ENCODE peak calls at places on chromosomes 6 and 20, in ten cellular contexts. One of them, this sample, is unnamed.

GRCh38 chr6:31332637-31333602 is 24.1 kb downstream of the HLA-B start:
- DNase-seq in A549: no peak
- DNase-seq in fibroblast of lung: no peak
- DNase-seq in IMR-90: no peak
- DNase-seq in A673: no peak
- DNase-seq in upper lobe of right lung: no peak
- DNase-seq in H9: no peak
- DNase-seq in tibial artery: no peak
- DNase-seq in uterus: no peak
- DNase-seq in lower lobe of right lung: no peak
- DNase-seq in this sample: peak; percentile 8

GRCh38 chr6:87903299-87903698 is 144.3 kb upstream of the SPACA1 start:
- DNase-seq in A549: no peak
- DNase-seq in H9: no peak
- DNase-seq in fibroblast of lung: no peak
- DNase-seq in A673: no peak
- DNase-seq in uterus: no peak
- DNase-seq in IMR-90: no peak
- DNase-seq in upper lobe of right lung: no peak
- DNase-seq in tibial artery: no peak
- DNase-seq in lower lobe of right lung: no peak
- DNase-seq in this sample: no peak

GRCh38 chr6:14635933-14636599 is 518.5 kb downstream of the CD83 start:
- DNase-seq in IMR-90: no peak
- DNase-seq in lower lobe of right lung: no peak
- DNase-seq in upper lobe of right lung: no peak
- DNase-seq in A673: no peak
- DNase-seq in H9: no peak
- DNase-seq in A549: no peak
- DNase-seq in uterus: no peak
- DNase-seq in fibroblast of lung: no peak
- DNase-seq in tibial artery: no peak
- DNase-seq in this sample: no peak

GRCh38 chr6:285030-285771 is 7.1 kb upstream of the DUSP22 start:
- DNase-seq in upper lobe of right lung: no peak
- DNase-seq in H9: no peak
- DNase-seq in A549: no peak
- DNase-seq in A673: no peak
- DNase-seq in lower lobe of right lung: no peak
- DNase-seq in fibroblast of lung: no peak
- DNase-seq in IMR-90: no peak
- DNase-seq in uterus: no peak
- DNase-seq in tibial artery: no peak
- DNase-seq in this sample: no peak

GRCh38 chr6:35343092-35343834 is 905 bp downstream of the PPARD start:
- DNase-seq in upper lobe of right lung: peak; percentile 79
- DNase-seq in A673: no peak
- DNase-seq in uterus: peak; percentile 45
- DNase-seq in fibroblast of lung: peak; percentile 38
- DNase-seq in IMR-90: peak; percentile 32
- DNase-seq in A549: no peak
- DNase-seq in lower lobe of right lung: peak; percentile 73
- DNase-seq in H9: no peak
- DNase-seq in tibial artery: peak; percentile 46
- DNase-seq in this sample: no peak

GRCh38 chr6:55047433-55048044 is 126.8 kb upstream of the HCRTR2 start:
- DNase-seq in H9: no peak
- DNase-seq in tibial artery: no peak
- DNase-seq in A549: no peak
- DNase-seq in lower lobe of right lung: no peak
- DNase-seq in A673: peak; percentile 61
- DNase-seq in upper lobe of right lung: no peak
- DNase-seq in uterus: no peak
- DNase-seq in fibroblast of lung: no peak
- DNase-seq in IMR-90: peak; percentile 4
- DNase-seq in this sample: no peak

GRCh38 chr6:32604434-32604877 is 14.8 kb upstream of the HLA-DRB1 start:
- DNase-seq in H9: no peak
- DNase-seq in fibroblast of lung: no peak
- DNase-seq in IMR-90: no peak
- DNase-seq in uterus: no peak
- DNase-seq in tibial artery: no peak
- DNase-seq in lower lobe of right lung: no peak
- DNase-seq in A673: no peak
- DNase-seq in upper lobe of right lung: no peak
- DNase-seq in A549: no peak
- DNase-seq in this sample: no peak

GRCh38 chr6:33935439-33936080 is 131.8 kb upstream of the MLN start:
- DNase-seq in tibial artery: no peak
- DNase-seq in fibroblast of lung: no peak
- DNase-seq in IMR-90: no peak
- DNase-seq in lower lobe of right lung: no peak
- DNase-seq in uterus: no peak
- DNase-seq in H9: peak; percentile 53
- DNase-seq in A549: no peak
- DNase-seq in upper lobe of right lung: no peak
- DNase-seq in A673: no peak
- DNase-seq in this sample: no peak

GRCh38 chr6:121310495-121310894 is 23.8 kb downstream of the TBC1D32 start:
- DNase-seq in upper lobe of right lung: no peak
- DNase-seq in lower lobe of right lung: no peak
- DNase-seq in A673: no peak
- DNase-seq in IMR-90: no peak
- DNase-seq in A549: no peak
- DNase-seq in H9: no peak
- DNase-seq in tibial artery: no peak
- DNase-seq in uterus: no peak
- DNase-seq in fibroblast of lung: no peak
- DNase-seq in this sample: no peak

GRCh38 chr6:121302882-121303281 is 31.4 kb downstream of the TBC1D32 start:
- DNase-seq in uterus: no peak
- DNase-seq in IMR-90: no peak
- DNase-seq in fibroblast of lung: no peak
- DNase-seq in lower lobe of right lung: no peak
- DNase-seq in tibial artery: no peak
- DNase-seq in H9: no peak
- DNase-seq in upper lobe of right lung: no peak
- DNase-seq in A549: no peak
- DNase-seq in A673: no peak
- DNase-seq in this sample: no peak

GRCh38 chr6:121309768-121310473 is 24.4 kb downstream of the TBC1D32 start:
- DNase-seq in tibial artery: no peak
- DNase-seq in uterus: no peak
- DNase-seq in A549: no peak
- DNase-seq in fibroblast of lung: peak; percentile 74
- DNase-seq in A673: no peak
- DNase-seq in lower lobe of right lung: no peak
- DNase-seq in upper lobe of right lung: no peak
- DNase-seq in H9: no peak
- DNase-seq in IMR-90: peak; percentile 82
- DNase-seq in this sample: no peak

DNA sequence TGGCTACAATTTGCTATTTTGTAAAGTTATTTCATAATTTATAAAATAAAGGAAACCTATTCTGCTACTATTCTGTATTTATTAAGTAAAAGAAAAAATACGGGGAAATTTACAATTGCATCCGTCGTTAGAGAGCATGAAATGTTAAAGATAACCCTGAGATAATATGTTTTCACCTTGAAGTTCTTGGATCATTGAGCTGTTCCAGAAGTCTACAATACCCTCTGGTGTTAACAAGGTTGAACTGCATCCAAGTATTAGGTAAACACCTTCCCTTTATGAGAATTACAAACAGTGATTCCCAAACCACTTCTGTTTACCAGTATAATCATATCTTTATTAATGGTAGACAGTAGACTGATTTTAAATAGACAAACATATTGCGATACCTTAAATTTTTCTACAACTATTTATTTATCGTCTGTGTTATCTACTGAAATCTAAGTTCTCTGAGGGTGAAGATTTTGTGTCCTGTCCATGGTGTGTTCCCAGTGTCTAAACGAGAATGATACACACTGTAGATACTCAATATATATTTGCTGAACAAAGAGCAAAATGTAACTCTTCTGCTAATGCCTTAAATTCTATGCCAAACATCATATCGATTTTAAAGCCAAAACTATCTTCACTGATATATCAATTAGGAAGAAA is 28.2 kb downstream of the TBC1D32 start:
- DNase-seq in A549: peak; percentile 2
- DNase-seq in tibial artery: no peak
- DNase-seq in H9: no peak
- DNase-seq in lower lobe of right lung: no peak
- DNase-seq in uterus: no peak
- DNase-seq in IMR-90: peak; percentile 25
- DNase-seq in fibroblast of lung: peak; percentile 45
- DNase-seq in A673: peak; percentile 53
- DNase-seq in upper lobe of right lung: no peak
- DNase-seq in this sample: no peak
- TF ChIP-seq CTCF in A549: peak; percentile 57
- TF ChIP-seq CTCF in tibial artery: no peak
- TF ChIP-seq CTCF in H9: peak; percentile 82
- TF ChIP-seq CTCF in lower lobe of right lung: peak; percentile 42
- TF ChIP-seq CTCF in uterus: peak; percentile 20
- TF ChIP-seq CTCF in IMR-90: peak; percentile 51
- TF ChIP-seq CTCF in fibroblast of lung: peak; percentile 46
- TF ChIP-seq CTCF in A673: peak; percentile 65
- TF ChIP-seq CTCF in upper lobe of right lung: peak; percentile 58
- TF ChIP-seq CTCF in this sample: peak; percentile 54

DNA sequence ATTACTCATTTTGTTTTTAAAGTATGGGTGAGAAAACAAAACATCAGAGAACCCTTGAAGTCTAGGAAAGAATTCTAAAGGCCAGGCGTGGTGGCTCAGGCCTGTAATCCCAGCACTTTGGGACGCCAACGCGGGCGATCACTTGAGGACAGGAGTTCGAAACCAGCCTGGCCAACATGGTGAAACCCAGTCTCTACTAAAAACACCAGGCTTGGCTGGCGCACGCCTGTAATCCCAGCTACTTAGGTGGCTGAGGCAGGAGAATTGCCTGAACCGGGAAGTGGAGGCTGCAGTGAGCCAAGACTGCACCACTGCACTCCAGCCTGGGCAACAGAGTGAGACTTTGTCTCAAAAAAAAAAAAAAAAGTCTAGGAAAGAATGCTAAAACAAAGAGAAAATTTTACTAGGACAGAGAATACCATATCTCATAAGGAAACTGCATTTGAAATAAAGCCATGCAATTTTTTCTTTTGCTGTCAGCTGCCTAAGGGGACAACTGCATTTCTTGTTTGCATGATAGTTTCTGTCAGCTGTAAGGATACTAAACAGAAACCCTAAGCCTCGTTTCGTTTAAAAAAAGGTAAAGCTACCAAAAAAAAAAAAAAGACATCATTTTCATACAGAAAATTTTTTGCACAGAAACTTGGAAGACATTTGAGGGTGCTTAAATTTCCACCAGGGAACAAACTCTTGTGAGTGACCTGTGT is 32.1 kb downstream of the SMLR1 start:
- DNase-seq in A549: no peak
- DNase-seq in lower lobe of right lung: no peak
- DNase-seq in uterus: no peak
- DNase-seq in A673: no peak
- DNase-seq in fibroblast of lung: no peak
- DNase-seq in tibial artery: no peak
- DNase-seq in upper lobe of right lung: no peak
- DNase-seq in H9: no peak
- DNase-seq in IMR-90: no peak
- DNase-seq in this sample: no peak
- H3K9me3 ChIP-seq in A549: no peaks in the 10 kb centered on the region
- H3K9me3 ChIP-seq in lower lobe of right lung: no peaks in the 10 kb centered on the region
- H3K9me3 ChIP-seq in uterus: no peaks in the 10 kb centered on the region
- H3K9me3 ChIP-seq in A673: peaks cover 2% of the 10 kb centered on the region
- H3K9me3 ChIP-seq in fibroblast of lung: no peaks in the 10 kb centered on the region
- H3K9me3 ChIP-seq in tibial artery: no peaks in the 10 kb centered on the region
- H3K9me3 ChIP-seq in upper lobe of right lung: no peaks in the 10 kb centered on the region
- H3K9me3 ChIP-seq in H9: no peaks in the 10 kb centered on the region
- H3K9me3 ChIP-seq in IMR-90: no peaks in the 10 kb centered on the region
- H3K9me3 ChIP-seq in this sample: no peaks in the 10 kb centered on the region

DNA sequence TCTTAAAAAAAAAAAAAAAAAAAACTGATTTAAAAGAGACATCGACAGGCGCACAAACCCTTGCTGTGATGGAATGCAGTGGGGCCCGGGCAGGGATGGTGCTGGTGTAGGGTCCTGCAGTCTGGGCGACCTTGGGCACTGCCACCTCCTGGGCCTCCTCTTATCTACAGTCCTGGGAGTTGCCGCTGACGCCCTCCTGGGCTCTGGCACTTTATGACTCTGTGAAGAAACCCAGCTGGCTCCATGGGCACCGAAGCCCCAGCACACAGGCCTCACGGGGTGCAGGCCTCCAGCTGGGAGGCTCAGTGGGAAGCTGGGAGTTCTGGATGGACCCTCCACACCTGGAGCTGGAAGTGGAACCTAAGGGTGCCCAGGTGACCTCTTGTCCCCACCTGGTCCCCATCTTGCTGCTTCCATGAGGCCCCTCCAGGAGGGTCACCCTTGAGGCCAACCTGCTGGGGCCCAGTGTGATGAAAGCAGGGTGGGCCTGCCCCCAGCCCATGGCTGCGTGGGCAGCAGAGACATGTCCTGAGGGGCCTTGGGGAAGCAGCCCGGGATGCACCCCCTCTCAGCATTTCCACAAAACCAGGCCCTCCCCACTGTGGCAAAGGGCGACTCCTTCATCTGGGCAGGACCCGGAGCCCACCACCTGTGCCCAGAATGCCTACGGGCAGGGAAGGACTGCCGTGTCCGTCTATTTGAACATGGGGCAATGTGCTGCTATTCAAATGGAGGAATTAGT is 104.9 kb downstream of the ASXL1 start:
- DNase-seq in uterus: no peak
- DNase-seq in tibial artery: no peak
- DNase-seq in IMR-90: no peak
- DNase-seq in H9: no peak
- DNase-seq in upper lobe of right lung: no peak
- DNase-seq in fibroblast of lung: no peak
- DNase-seq in A673: no peak
- DNase-seq in A549: no peak
- DNase-seq in lower lobe of right lung: no peak
- DNase-seq in this sample: no peak
- H3K27ac ChIP-seq in uterus: no peak overlapping the region
- H3K27ac ChIP-seq in tibial artery: no peak overlapping the region
- H3K27ac ChIP-seq in IMR-90: no peak overlapping the region
- H3K27ac ChIP-seq in H9: no peak overlapping the region
- H3K27ac ChIP-seq in upper lobe of right lung: no peak overlapping the region
- H3K27ac ChIP-seq in fibroblast of lung: no peak overlapping the region
- H3K27ac ChIP-seq in A673: no peak overlapping the region
- H3K27ac ChIP-seq in A549: peak overlapping the region; percentile 84
- H3K27ac ChIP-seq in lower lobe of right lung: peak overlapping the region; percentile 44
- H3K27ac ChIP-seq in this sample: no peak overlapping the region

DNA sequence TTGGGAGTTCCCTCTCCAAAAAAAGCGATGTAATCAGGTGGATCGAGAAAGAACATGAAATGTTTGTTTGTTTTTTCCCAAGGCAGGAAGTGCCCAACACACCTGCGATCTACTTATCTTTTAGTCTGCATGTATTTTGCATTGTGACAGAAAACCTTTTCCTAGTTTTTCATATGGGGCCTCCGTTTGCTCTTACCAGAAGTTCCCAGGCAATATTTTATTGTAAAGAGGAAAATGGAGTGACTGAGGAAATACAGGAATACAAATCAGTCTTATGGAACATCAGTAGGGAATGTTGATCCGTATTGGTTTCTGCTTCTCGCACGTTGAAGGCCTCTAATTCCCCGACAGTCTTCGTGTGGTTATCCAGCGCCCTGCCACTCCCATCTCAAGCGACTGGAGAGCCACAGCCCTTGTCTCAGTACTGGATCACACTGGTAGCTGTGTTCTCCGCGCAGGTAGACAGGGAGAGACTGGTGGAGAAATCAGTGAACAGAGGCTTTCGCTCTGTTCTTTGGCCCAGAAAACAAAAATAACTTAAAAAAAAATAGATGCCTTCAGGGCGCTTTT is 107.4 kb downstream of the TRIM27 start:
- DNase-seq in upper lobe of right lung: no peak
- DNase-seq in A673: no peak
- DNase-seq in uterus: no peak
- DNase-seq in tibial artery: no peak
- DNase-seq in fibroblast of lung: no peak
- DNase-seq in lower lobe of right lung: no peak
- DNase-seq in H9: no peak
- DNase-seq in A549: no peak
- DNase-seq in IMR-90: no peak
- DNase-seq in this sample: no peak
- TF ChIP-seq CTCF in upper lobe of right lung: no peak
- TF ChIP-seq CTCF in A673: no peak
- TF ChIP-seq CTCF in uterus: no peak
- TF ChIP-seq CTCF in tibial artery: no peak
- TF ChIP-seq CTCF in fibroblast of lung: no peak
- TF ChIP-seq CTCF in lower lobe of right lung: no peak
- TF ChIP-seq CTCF in H9: no peak
- TF ChIP-seq CTCF in A549: no peak
- TF ChIP-seq CTCF in IMR-90: no peak
- TF ChIP-seq CTCF in this sample: no peak

This sample was measured in CD4-positive, alpha-beta T cell.